ENCODE peak calls at places on chromosome 6, in five cellular contexts. N, K, Q, P and Y are unnamed samples.

GRCh38 chr6:117303323-117303722 is 38.0 kb downstream of the VGLL2 start:
- DNase-seq in N (no peak), K (no peak), Q (no peak), P (no peak), Y (no peak)

GRCh38 chr6:39189915-39190544 is 39.2 kb downstream of the KCNK5 start:
- DNase-seq in N (peak; percentile 88), K (peak; percentile 55), Q (no peak), P (peak; percentile 61), Y (no peak)

GRCh38 chr6:170164271-170164900 is 126.5 kb downstream of the DLL1 start:
- DNase-seq in N (no peak), K (no peak), Q (no peak), P (no peak), Y (no peak)

GRCh38 chr6:158786645-158787304 is 32.4 kb downstream of the EZR start:
- DNase-seq in N (no peak), K (no peak), Q (no peak), P (no peak), Y (no peak)

GRCh38 chr6:52399511-52400315 is 20.4 kb upstream of the EFHC1 start:
- DNase-seq in N (peak; percentile 90), K (peak; percentile 72), Q (peak; percentile 51), P (peak; percentile 83), Y (no peak)

GRCh38 chr6:399785-400517 is 8.4 kb downstream of the IRF4 start:
- DNase-seq in N (no peak), K (no peak), Q (peak; percentile 95), P (no peak), Y (no peak)

GRCh38 chr6:47153066-47153755 is 111.1 kb upstream of the ADGRF1 start:
- DNase-seq in N (peak; percentile 17), K (no peak), Q (no peak), P (peak; percentile 47), Y (peak; percentile 65)

GRCh38 chr6:7468382-7469081 is 72.9 kb upstream of the DSP start:
- DNase-seq in N (no peak), K (peak; percentile 8), Q (no peak), P (peak; percentile 87), Y (peak; percentile 48)

GRCh38 chr6:155325700-155326516 is 11.6 kb upstream of the TFB1M start:
- DNase-seq in N (peak; percentile 29), K (peak; percentile 59), Q (no peak), P (peak; percentile 15), Y (no peak)

GRCh38 chr6:10837009-10837691 is 1.2 kb downstream of the MAK start:
- DNase-seq in N (peak; percentile 65), K (peak; percentile 28), Q (no peak), P (peak; percentile 47), Y (peak; percentile 41)

GRCh38 chr6:32967151-32968091 is 973 bp upstream of the BRD2 start:
- DNase-seq in N (peak; percentile 73), K (peak; percentile 64), Q (peak; percentile 62), P (peak; percentile 58), Y (peak; percentile 72)

GRCh38 chr6:117711369-117711768 is 36.1 kb downstream of the NUS1 start:
- DNase-seq in N (peak; percentile 28), K (peak; percentile 36), Q (no peak), P (no peak), Y (no peak)

GRCh38 chr6:144283781-144284473 is 1.2 kb upstream of the UTRN start:
- DNase-seq in N (peak; percentile 42), K (peak; percentile 52), Q (no peak), P (peak; percentile 69), Y (no peak)

GRCh38 chr6:92828786-92829185 is 590.6 kb downstream of the EPHA7 start:
- DNase-seq in N (no peak), K (no peak), Q (no peak), P (no peak), Y (no peak)

GRCh38 chr6:41796474-41796873 is 9.0 kb downstream of the TOMM6 start:
- DNase-seq in N (no peak), K (no peak), Q (no peak), P (no peak), Y (no peak)

GRCh38 chr6:137926207-137926731 is 59.2 kb downstream of the TNFAIP3 start:
- DNase-seq in N (peak; percentile 87), K (peak; percentile 87), Q (peak; percentile 46), P (peak; percentile 89), Y (peak; percentile 98)

GRCh38 chr6:138036111-138036510 is 71.1 kb downstream of the PERP start:
- DNase-seq in N (peak; percentile 28), K (peak; percentile 81), Q (no peak), P (no peak), Y (peak; percentile 73)

GRCh38 chr6:103895136-103895535 is 964.6 kb downstream of the HACE1 start:
- DNase-seq in N (no peak), K (no peak), Q (no peak), P (no peak), Y (no peak)

GRCh38 chr6:148530394-148530923 is 187.8 kb downstream of the SASH1 start:
- DNase-seq in N (peak; percentile 56), K (peak; percentile 32), Q (peak; percentile 10), P (peak; percentile 95), Y (no peak)

GRCh38 chr6:15504581-15505350 is 158.1 kb downstream of the DTNBP1 start:
- DNase-seq in N (no peak), K (peak; percentile 97), Q (no peak), P (peak; percentile 96), Y (no peak)

GRCh38 chr6:107064579-107065065 is 36.6 kb downstream of the MTRES1 start:
- DNase-seq in N (no peak), K (peak; percentile 32), Q (peak; percentile 79), P (peak; percentile 49), Y (peak; percentile 35)

GRCh38 chr6:36095497-36096391 is 34.6 kb upstream of the MAPK13 start:
- DNase-seq in N (no peak), K (no peak), Q (no peak), P (no peak), Y (no peak)

GRCh38 chr6:61869632-61870400 is 416.2 kb downstream of the KHDRBS2 start:
- DNase-seq in N (no peak), K (no peak), Q (no peak), P (no peak), Y (no peak)

GRCh38 chr6:157107915-157108651 is 215.2 kb downstream of the TMEM242 start:
- DNase-seq in N (no peak), K (peak; percentile 82), Q (no peak), P (peak; percentile 97), Y (peak; percentile 84)

GRCh38 chr6:144278659-144279314 is 6.3 kb upstream of the UTRN start:
- DNase-seq in N (peak; percentile 43), K (peak; percentile 82), Q (no peak), P (no peak), Y (peak; percentile 81)

GRCh38 chr6:57173886-57174510 is 1.9 kb downstream of the BAG2 start:
- DNase-seq in N (peak; percentile 60), K (peak; percentile 77), Q (no peak), P (peak; percentile 84), Y (peak; percentile 9)

GRCh38 chr6:8027965-8028651 is 36.1 kb downstream of the BLOC1S5 start:
- DNase-seq in N (no peak), K (no peak), Q (no peak), P (peak; percentile 58), Y (no peak)

GRCh38 chr6:27761391-27761790 is 150.8 kb downstream of the OR2B2 start:
- DNase-seq in N (no peak), K (no peak), Q (no peak), P (peak; percentile 46), Y (no peak)

GRCh38 chr6:81565071-81565470 is 187.4 kb downstream of the TENT5A start:
- DNase-seq in N (no peak), K (peak; percentile 4), Q (no peak), P (peak; percentile 43), Y (no peak)

GRCh38 chr6:132816665-132817064 is 2.3 kb downstream of the RPS12 start:
- DNase-seq in N (no peak), K (no peak), Q (no peak), P (peak; percentile 12), Y (no peak)

GRCh38 chr6:132820629-132821381 is 6.4 kb downstream of the RPS12 start:
- DNase-seq in N (peak; percentile 23), K (peak; percentile 33), Q (no peak), P (peak; percentile 37), Y (no peak)

GRCh38 chr6:132818404-132819359 is 4.3 kb downstream of the RPS12 start:
- DNase-seq in N (peak; percentile 17), K (no peak), Q (no peak), P (peak; percentile 50), Y (peak; percentile 78)

GRCh38 chr6:132817554-132818403 is 3.4 kb downstream of the RPS12 start:
- DNase-seq in N (no peak), K (no peak), Q (no peak), P (no peak), Y (no peak)

DNA sequence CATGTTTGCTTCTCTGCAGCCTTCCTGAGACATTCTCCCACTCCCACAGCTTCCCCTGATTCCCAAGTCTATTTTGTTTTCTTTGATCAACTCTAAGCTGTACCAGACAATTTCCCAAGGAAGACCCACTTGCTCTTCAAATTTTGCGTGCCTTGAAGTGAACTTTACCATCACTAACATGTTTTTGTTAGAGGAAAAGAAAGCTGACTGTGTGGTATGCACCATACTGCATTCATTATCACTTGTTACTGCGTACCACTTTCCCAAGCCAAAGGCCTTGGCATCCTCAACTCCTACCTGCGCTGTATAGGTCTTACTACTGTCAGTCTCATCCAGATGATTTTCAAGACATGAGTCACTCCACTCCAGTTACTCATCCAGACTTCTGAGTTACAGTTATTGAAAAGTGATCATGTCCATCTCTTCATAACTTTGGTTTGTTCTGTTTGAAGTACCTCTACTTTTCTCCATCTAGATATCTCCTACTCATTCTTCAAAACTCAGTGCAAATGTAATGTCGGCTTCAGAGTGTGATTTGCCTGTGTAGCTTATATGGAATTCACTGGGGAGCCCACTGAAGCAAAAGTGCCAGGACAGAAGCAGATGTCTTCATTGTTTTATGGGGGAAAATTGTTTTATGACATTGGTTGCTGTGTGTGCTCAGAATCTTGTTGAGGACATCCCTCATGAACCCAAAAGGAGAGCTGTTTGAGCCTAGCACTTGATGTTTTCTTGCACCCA is 5.2 kb downstream of the RPS12 start:
- DNase-seq in N (peak; percentile 21), K (peak; percentile 51), Q (no peak), P (peak; percentile 28), Y (peak; percentile 57)
- H3F3A ChIP-seq in N (peaks cover 58% of the 10 kb centered on the region), K (peaks cover 28% of the 10 kb centered on the region), Q (peaks cover 70% of the 10 kb centered on the region), P (peaks cover 74% of the 10 kb centered on the region), Y (peaks cover 74% of the 10 kb centered on the region)

DNA sequence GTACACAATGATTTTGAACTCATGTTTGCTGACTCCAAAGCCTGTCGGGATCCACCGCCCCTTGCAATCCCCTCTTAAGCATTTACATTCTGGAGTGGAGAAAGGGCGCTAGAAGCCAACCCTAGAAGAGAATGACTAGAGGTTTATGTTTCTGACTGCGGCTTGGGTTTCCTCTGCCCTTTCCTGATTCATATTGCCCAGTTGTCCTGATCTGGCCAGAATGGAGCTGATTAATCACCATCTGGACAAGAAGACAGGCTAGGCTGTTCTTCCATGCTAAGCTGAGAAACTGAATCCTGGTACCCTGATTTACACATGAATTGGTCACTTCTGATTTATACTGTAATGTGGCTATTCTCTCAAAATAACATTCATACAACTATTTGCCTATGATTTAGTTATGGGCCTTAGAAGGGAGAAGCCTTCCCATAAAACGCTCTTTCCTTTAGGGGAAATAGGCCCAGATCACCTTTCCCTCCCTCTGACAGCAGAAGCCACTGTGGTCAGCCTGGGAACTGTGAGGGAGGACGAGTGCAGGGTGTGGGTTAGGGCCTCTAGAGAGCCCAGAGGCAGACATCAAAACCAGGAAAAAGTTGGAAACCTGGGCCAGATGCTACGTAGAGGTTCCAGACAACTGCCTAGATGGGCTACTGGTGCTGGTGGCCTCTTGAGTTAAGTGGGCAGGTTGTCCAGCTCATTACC is 199.2 kb upstream of the PRDM1 start:
- DNase-seq in N (no peak), K (no peak), Q (no peak), P (peak; percentile 11), Y (no peak)
- H3K4me1 ChIP-seq in N (peaks cover 13% of the 10 kb centered on the region), K (peaks cover 4% of the 10 kb centered on the region), Q (no peaks in the 10 kb centered on the region), P (peaks cover 24% of the 10 kb centered on the region), Y (peaks cover 12% of the 10 kb centered on the region)

GRCh38 chr6:26027491-26028211 is 59.6 kb upstream of the HFE start:
- DNase-seq in N (no peak), K (no peak), Q (no peak), P (no peak), Y (no peak)
- H3F3A ChIP-seq in N (peaks cover 8% of the 10 kb centered on the region), K (peaks cover 15% of the 10 kb centered on the region), Q (peaks cover 49% of the 10 kb centered on the region), P (peaks cover 39% of the 10 kb centered on the region), Y (peaks cover 45% of the 10 kb centered on the region)

GRCh38 chr6:2557181-2557720 is 193.5 kb downstream of the MYLK4 start:
- DNase-seq in N (no peak), K (no peak), Q (no peak), P (no peak), Y (no peak)
- H3K4me1 ChIP-seq in N (no peaks in the 10 kb centered on the region), K (peaks cover 19% of the 10 kb centered on the region), Q (no peaks in the 10 kb centered on the region), P (no peaks in the 10 kb centered on the region), Y (peaks cover 11% of the 10 kb centered on the region)